ENCODE peak calls at places on chromosomes 7 and 10, in six cellular contexts. M is nephron progenitor cell, X is WTC11, F is neural crest cell, T is cardiac muscle cell, S is tibial artery. G is an unnamed sample.

GRCh38 chr10:119268871-119269506 is 61.6 kb downstream of the GRK5 start:
- DNase-seq in M (no peak), X (no peak), F (no peak), T (no peak), S (no peak), G (peak)

GRCh38 chr7:100044719-100045118 is 4.9 kb upstream of the ZSCAN21 start:
- DNase-seq in M (no peak), X (no peak), F (no peak), T (no peak), S (no peak), G (no peak)

GRCh38 chr10:86971146-86971991 is 3.1 kb downstream of the ADIRF start:
- DNase-seq in M (peak), X (peak), F (peak), T (peak), S (peak), G (peak)

GRCh38 chr10:3122034-3122433 is 50.5 kb downstream of the PITRM1 start:
- DNase-seq in M (no peak), X (no peak), F (no peak), T (no peak), S (no peak), G (no peak)

GRCh38 chr7:40733111-40733510 is 598.3 kb downstream of the SUGCT start:
- DNase-seq in M (no peak), X (no peak), F (no peak), T (peak), S (no peak), G (no peak)

GRCh38 chr7:120852700-120853099 is 5.2 kb downstream of the TSPAN12 start:
- DNase-seq in M (no peak), X (no peak), F (no peak), T (no peak), S (no peak), G (no peak)

GRCh38 chr10:123576706-123577105 is 89.4 kb upstream of the GPR26 start:
- DNase-seq in M (no peak), X (no peak), F (no peak), T (no peak), S (no peak), G (no peak)

GRCh38 chr7:158327571-158328180 is 259.9 kb downstream of the PTPRN2 start:
- DNase-seq in M (no peak), X (no peak), F (no peak), T (no peak), S (no peak), G (no peak)

GRCh38 chr7:152872061-152872744 is 112.7 kb downstream of the ACTR3B start:
- DNase-seq in M (no peak), X (no peak), F (no peak), T (no peak), S (no peak), G (no peak)

GRCh38 chr7:114865564-114865963 is 56.3 kb upstream of the MDFIC start:
- DNase-seq in M (peak), X (peak), F (peak), T (peak), S (peak), G (peak)

GRCh38 chr10:114311023-114311422 is 72.0 kb downstream of the VWA2 start:
- DNase-seq in M (no peak), X (no peak), F (no peak), T (no peak), S (peak), G (no peak)

GRCh38 chr10:60430017-60430416 is 40.3 kb upstream of the ANK3 start:
- DNase-seq in M (no peak), X (no peak), F (no peak), T (peak), S (no peak), G (no peak)

GRCh38 chr10:93911865-93912264 is 18.1 kb downstream of the SLC35G1 start:
- DNase-seq in M (no peak), X (no peak), F (no peak), T (no peak), S (no peak), G (no peak)

GRCh38 chr10:110901954-110902819 is 16.8 kb downstream of the BBIP1 start:
- DNase-seq in M (no peak), X (no peak), F (no peak), T (peak), S (no peak), G (no peak)

GRCh38 chr10:60943372-60944158 is 420 bp downstream of the RHOBTB1 start:
- DNase-seq in M (peak), X (peak), F (peak), T (peak), S (peak), G (peak)

GRCh38 chr7:44184221-44184873 is 4.9 kb downstream of the GCK start:
- DNase-seq in M (no peak), X (no peak), F (no peak), T (peak), S (no peak), G (no peak)

GRCh38 chr7:99459087-99459486 is 6.9 kb downstream of the ATP5MF start:
- DNase-seq in M (no peak), X (peak), F (no peak), T (peak), S (no peak), G (peak)

DNA sequence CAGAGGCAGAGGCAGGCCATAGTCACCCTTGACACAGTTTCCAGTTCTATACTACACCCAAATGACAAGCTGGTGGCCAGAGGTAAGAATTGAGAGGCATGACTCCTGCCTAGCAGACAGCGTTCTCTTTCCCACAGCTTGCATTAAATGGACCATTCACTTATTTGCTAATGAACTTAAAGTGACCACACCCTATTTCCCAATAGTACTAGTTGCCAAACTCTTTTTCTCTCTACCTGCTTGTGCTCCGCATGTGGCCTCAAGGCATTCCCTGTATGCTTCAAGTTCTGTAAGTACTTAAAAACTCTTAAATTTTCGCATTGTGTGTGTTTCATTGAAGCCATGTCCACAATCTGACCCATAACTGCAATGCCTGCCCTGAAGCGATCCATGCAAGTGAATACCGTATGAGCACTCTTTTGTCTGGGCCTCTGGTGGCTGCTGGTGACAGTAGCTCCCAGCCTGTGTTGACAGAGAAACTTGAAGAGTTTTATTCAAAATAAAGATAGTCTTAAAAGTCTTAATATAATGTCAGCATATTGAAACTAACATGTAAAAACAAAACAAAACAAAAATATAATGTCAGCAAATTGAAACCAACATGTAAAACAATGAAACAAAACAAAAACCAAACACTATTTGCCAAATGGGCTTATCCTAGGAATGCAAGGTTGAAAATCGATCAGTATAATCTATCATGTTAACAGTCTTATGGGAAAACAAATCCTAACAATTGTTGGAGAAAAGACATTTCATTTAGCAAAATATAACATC is 73.6 kb downstream of the CCSER2 start:
- DNase-seq in M (no peak), X (no peak), F (no peak), T (no peak), S (no peak), G (no peak)
- TF ChIP-seq CTCF in M (no peak), X (no peak), F (no peak), T (no peak), S (no peak), G (no peak)

GRCh38 chr7:33530664-33531063 is 374.7 kb upstream of the BMPER start:
- DNase-seq in M (no peak), X (no peak), F (no peak), T (no peak), S (no peak), G (no peak)
- TF ChIP-seq CTCF in M (no peak), X (no peak), F (no peak), T (no peak), S (no peak), G (no peak)

GRCh38 chr7:140176271-140176701 is 497 bp downstream of the KDM7A start:
- DNase-seq in M (peak), X (no peak), F (no peak), T (peak), S (no peak), G (peak)

GRCh38 chr7:140174217-140174616 is 2.6 kb downstream of the KDM7A start:
- DNase-seq in M (no peak), X (no peak), F (no peak), T (no peak), S (no peak), G (no peak)

GRCh38 chr7:140176811-140177702 is at the start of gene KDM7A:
- DNase-seq in M (peak), X (peak), F (peak), T (peak), S (peak), G (peak)

GRCh38 chr7:140179339-140179738 is 2.6 kb upstream of the KDM7A start:
- DNase-seq in M (no peak), X (no peak), F (no peak), T (no peak), S (no peak), G (no peak)

DNA sequence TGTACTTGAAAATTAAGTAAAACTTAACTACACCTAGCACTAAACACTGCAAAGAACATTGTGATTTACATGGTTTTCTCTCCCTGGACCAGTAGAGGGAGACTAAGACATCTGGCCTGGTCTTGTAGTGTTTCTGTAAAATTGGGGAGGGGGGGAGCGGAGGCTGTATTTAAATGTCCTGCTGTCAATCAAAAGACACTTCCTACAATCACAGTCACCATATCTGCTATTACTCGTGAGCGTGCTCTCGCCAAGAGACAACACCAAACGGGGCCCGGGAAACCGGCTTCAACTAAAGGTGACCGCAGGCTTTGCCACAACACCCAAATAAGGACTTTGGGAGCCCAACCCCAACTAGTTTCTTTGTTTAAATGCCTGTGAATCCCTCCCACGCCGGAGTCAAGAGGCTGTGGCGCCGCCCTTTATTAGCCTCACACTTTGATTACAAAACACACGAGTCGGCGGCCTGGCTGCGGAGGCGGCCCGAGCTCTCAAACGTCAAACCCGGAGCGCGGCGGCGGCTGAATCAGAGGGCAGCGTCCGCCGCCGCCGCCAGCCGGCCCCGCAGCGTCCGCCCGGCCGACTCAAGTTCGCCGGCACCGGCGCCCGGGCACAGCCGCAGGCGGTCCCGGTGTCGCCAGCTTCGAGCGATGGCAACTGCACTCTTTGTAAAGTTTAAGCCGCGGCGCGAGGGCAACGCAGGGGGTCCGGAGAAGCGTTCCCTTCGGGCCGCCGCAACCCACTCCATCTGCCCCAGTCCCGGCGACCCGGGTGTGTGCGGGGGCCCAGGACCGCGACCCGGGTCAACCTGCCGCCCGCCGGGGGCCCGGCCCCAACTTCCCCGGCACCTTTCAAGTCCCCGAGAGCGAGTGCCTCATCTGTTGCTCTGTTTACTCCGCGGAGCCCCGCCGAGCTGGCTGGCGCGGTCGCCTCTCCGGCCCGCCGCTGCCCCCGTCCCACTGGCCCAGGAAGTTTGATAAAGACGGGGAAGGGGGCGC is 1.3 kb downstream of the KDM7A start:
- DNase-seq in M (peak), X (peak), F (peak), T (peak), S (peak), G (peak)
- TF ChIP-seq CTCF in M (peak), X (peak), F (peak), T (peak), S (peak), G (peak)

DNA sequence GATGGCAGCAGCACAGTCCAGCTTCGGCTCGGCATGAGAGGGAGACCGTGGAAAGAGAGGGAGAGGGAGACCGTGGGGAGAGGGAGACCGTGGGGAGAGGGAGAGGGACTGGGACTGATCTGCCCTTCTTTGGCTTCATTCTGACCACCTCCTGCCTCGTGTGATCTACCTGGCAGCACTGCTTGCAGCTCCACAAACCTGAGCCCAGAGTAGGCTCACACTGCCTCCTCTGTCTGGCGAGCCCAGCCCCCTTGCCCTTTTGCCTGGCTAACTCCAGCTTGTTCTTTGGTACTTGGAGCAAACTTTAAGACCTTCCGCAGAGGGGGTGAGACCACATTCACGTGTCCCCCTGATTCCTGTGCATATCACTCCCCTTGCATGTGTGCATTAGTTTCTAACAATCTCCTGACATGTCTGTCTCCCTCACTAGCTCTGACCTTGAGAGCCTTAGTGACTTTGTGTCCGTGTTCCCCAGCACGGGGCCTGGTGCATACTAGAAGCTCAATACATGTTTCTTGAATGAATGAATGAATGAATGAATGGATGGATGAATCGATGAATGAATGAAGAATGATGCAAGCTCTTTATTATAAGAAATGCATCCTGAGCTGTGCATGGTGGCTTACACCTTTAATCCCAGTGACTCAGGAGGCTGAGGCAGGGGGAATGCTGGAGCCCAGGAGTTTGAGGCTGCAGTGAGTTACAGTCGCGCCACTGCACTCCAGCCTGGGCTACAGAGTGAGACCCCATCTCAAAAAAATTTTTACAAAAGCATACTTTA is 31.2 kb downstream of the UBTD1 start:
- DNase-seq in M (no peak), X (no peak), F (no peak), T (no peak), S (no peak), G (no peak)
- TF ChIP-seq CTCF in M (no peak), X (no peak), F (no peak), T (no peak), S (no peak), G (no peak)

GRCh38 chr7:15197359-15197977 is 294.9 kb upstream of the DGKB start:
- DNase-seq in M (no peak), X (no peak), F (no peak), T (no peak), S (no peak), G (no peak)

GRCh38 chr7:15199482-15199881 is 296.9 kb upstream of the DGKB start:
- DNase-seq in M (no peak), X (no peak), F (no peak), T (peak), S (no peak), G (no peak)
- TF ChIP-seq CTCF in M (no peak), X (no peak), F (peak), T (peak), S (no peak), G (peak)

GRCh38 chr10:75186310-75186709 is 24.3 kb upstream of the VDAC2 start:
- DNase-seq in M (no peak), X (no peak), F (no peak), T (no peak), S (peak), G (no peak)

GRCh38 chr10:75189266-75190096 is 21.1 kb upstream of the VDAC2 start:
- DNase-seq in M (no peak), X (no peak), F (no peak), T (no peak), S (peak), G (no peak)

GRCh38 chr10:75191821-75192568 is 18.6 kb upstream of the VDAC2 start:
- DNase-seq in M (no peak), X (no peak), F (no peak), T (peak), S (peak), G (no peak)

DNA sequence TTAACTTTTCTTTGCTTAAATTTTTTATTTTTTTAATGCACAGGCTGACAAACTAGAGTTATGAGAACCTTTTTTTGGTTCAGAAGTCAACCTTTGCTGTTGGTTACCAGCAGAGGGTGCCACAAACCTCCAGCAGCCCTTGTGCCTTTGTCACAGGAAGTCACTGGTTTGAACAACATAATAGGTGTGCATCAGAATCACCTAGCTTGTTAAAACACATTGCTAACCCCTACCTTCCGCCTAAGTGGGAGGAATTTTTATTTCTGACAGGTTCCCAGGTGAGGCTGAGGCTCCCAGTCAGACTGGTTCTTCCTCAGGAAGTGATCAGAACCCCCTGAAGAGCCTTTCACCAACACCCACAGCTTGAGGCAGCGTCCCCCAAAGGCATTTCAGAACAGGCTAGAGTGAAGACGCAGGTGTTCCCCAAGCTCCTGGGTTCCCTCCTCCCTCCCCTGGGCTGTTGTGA is 22.6 kb upstream of the VDAC2 start:
- DNase-seq in M (peak), X (peak), F (peak), T (peak), S (peak), G (peak)
- TF ChIP-seq CTCF in M (peak), X (peak), F (peak), T (peak), S (peak), G (peak)

GRCh38 chr7:49789736-49790135 is 16.3 kb downstream of the VWC2 start:
- DNase-seq in M (no peak), X (no peak), F (no peak), T (no peak), S (no peak), G (no peak)

GRCh38 chr7:49788455-49789059 is 15.1 kb downstream of the VWC2 start:
- DNase-seq in M (no peak), X (no peak), F (no peak), T (no peak), S (no peak), G (no peak)

GRCh38 chr7:49790209-49790608 is 16.8 kb downstream of the VWC2 start:
- DNase-seq in M (no peak), X (no peak), F (no peak), T (no peak), S (no peak), G (no peak)

GRCh38 chr7:49787980-49788379 is 14.5 kb downstream of the VWC2 start:
- DNase-seq in M (no peak), X (no peak), F (no peak), T (no peak), S (no peak), G (no peak)

DNA sequence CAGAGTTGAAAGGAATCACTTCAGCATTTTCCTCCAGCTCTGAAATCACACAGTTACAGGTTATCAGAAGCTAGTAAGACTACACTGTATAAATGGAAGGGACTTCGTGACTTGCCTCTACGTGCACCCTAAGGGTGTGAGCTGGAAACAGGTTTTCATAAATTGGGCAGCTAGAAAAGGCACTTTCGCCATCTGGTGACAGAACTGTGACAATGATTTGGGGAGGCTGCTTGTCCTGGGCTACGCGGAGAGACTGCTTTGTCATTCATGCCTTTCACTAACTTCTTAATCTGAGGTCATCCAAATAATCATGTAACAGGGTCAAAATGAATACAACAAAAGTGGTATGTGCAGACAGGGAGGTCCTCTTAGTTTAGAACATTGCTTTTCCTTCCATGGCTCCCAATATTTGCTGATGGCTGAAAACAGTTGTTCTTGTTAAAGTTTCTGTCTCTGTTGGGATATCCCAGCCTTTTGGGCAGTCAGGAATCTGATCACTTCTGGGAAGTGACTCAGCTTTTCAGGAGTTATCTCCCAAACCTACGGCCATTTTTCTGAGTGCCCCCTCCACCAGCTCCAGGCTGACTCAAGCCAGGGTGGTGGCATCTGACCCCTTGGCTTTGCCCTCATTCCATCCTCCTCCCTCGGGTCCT is 17.8 kb downstream of the VWC2 start:
- DNase-seq in M (peak), X (peak), F (peak), T (no peak), S (no peak), G (peak)
- TF ChIP-seq CTCF in M (peak), X (no peak), F (peak), T (no peak), S (peak), G (no peak)

GRCh38 chr10:71461457-71461856 is 64.7 kb downstream of the CDH23 start:
- DNase-seq in M (no peak), X (no peak), F (no peak), T (no peak), S (no peak), G (no peak)
- TF ChIP-seq CTCF in M (no peak), X (no peak), F (no peak), T (no peak), S (no peak), G (no peak)

G was measured in endothelial cell.